ENCODE peak calls at places on chromosomes 2 and 18, in seven cellular contexts. A is cardiac muscle cell; Y is HT-29; W is right atrium auricular region; F is A549; E is stimulated activated CD8-positive, alpha-beta memory T cell treated with anti-CD3 and anti-CD28 coated beads, Interleukin-2, amount 100 ng/mL, for 1 hour; V is NCI-H460. Z is an unnamed sample.

GRCh38 chr18:8938817-8939216 is 163.7 kb upstream of the NDUFV2 start:
- DNase-seq in Y (no peak), A (peak; percentile 34), E (no peak), W (no peak), F (no peak), V (no peak), Z (no peak)

GRCh38 chr18:79949571-79950439 is 1.6 kb downstream of the SLC66A2 start:
- DNase-seq in E (no peak), Y (no peak), W (no peak), A (no peak), F (no peak), V (no peak), Z (no peak)

GRCh38 chr2:130798472-130799221 is 38.1 kb upstream of the ARHGEF4 start:
- DNase-seq in E (no peak), A (peak; percentile 70), F (no peak), W (no peak), Y (no peak), V (no peak), Z (peak; percentile 74)

GRCh38 chr2:237431856-237432255 is 17.9 kb upstream of the COL6A3 start:
- DNase-seq in F (no peak), W (no peak), A (no peak), V (no peak), Y (no peak), E (no peak), Z (no peak)

GRCh38 chr2:54899576-54900200 is 150.6 kb downstream of the RTN4 start:
- DNase-seq in A (peak; percentile 76), V (peak; percentile 49), F (peak; percentile 58), W (no peak), E (no peak), Y (peak; percentile 68), Z (peak; percentile 58)

GRCh38 chr2:232211743-232212686 is 166.5 kb upstream of the ALPP start:
- DNase-seq in F (no peak), V (no peak), W (no peak), E (no peak), Y (no peak), A (no peak), Z (no peak)

GRCh38 chr2:226644342-226644957 is 155.2 kb downstream of the IRS1 start:
- DNase-seq in Y (no peak), E (no peak), W (no peak), F (no peak), A (peak; percentile 71), V (no peak), Z (no peak)

GRCh38 chr2:157903051-157903625 is 27.0 kb upstream of the ACVR1 start:
- DNase-seq in V (no peak), W (no peak), E (no peak), F (no peak), Y (no peak), A (no peak), Z (no peak)

GRCh38 chr18:24514439-24514838 is 54.0 kb downstream of the HRH4 start:
- DNase-seq in W (no peak), F (peak; percentile 62), V (peak; percentile 40), E (no peak), Y (peak; percentile 35), A (peak; percentile 50), Z (no peak)

GRCh38 chr18:2143666-2144065 is 427.6 kb downstream of the METTL4 start:
- DNase-seq in V (no peak), W (no peak), F (no peak), Y (no peak), E (no peak), A (peak; percentile 64), Z (no peak)

GRCh38 chr2:200042944-200043343 is 87.6 kb downstream of the MAIP1 start:
- DNase-seq in F (no peak), W (no peak), V (no peak), A (peak; percentile 30), Y (no peak), E (no peak), Z (no peak)